ENCODE peak calls at places on chromosomes 1 and 21, in nine cellular contexts. Q is natural killer cell, G is IMR-90, T is brain microvascular endothelial cell, M is cardiac muscle cell, L is AG10803, H is GM13976, Z is cardiac fibroblast, P is mesothelial cell of epicardium. J is an unnamed sample.

GRCh38 chr1:202713110-202713509 is 2.9 kb upstream of the SYT2 start:
- DNase-seq in Q (no peak), G (no peak), T (no peak), M (no peak), L (no peak), H (no peak), Z (peak), P (no peak), J (no peak)

GRCh38 chr1:150613061-150613920 is 16.1 kb downstream of the ENSA start:
- DNase-seq in Q (peak), G (peak), T (peak), M (no peak), L (peak), H (peak), Z (peak), P (no peak), J (no peak)

GRCh38 chr1:160189649-160190625 is at the start of gene CASQ1:
- DNase-seq in Q (no peak), G (peak), T (no peak), M (peak), L (no peak), H (no peak), Z (no peak), P (no peak), J (no peak)

GRCh38 chr1:24112381-24113169 is 640 bp upstream of the MYOM3 start:
- DNase-seq in Q (peak), G (peak), T (peak), M (peak), L (peak), H (peak), Z (peak), P (peak), J (no peak)

GRCh38 chr1:38929476-38929875 is 12.2 kb downstream of the RHBDL2 start:
- DNase-seq in Q (no peak), G (no peak), T (no peak), M (no peak), L (no peak), H (no peak), Z (no peak), P (no peak), J (no peak)

GRCh38 chr21:46096997-46097825 is 701 bp upstream of the COL6A2 start:
- DNase-seq in Q (peak), G (no peak), T (no peak), M (no peak), L (no peak), H (peak), Z (no peak), P (peak), J (peak)

GRCh38 chr1:161966076-161966475 is 57.6 kb downstream of the OLFML2B start:
- DNase-seq in Q (no peak), G (no peak), T (no peak), M (no peak), L (no peak), H (no peak), Z (no peak), P (no peak), J (no peak)

GRCh38 chr1:84861988-84862644 is 30.9 kb downstream of the LPAR3 start:
- DNase-seq in Q (no peak), G (no peak), T (no peak), M (no peak), L (no peak), H (no peak), Z (no peak), P (no peak), J (no peak)

GRCh38 chr1:177969825-177970371 is at the start of gene SEC16B:
- DNase-seq in Q (no peak), G (no peak), T (no peak), M (no peak), L (no peak), H (no peak), Z (no peak), P (no peak), J (no peak)

GRCh38 chr1:197559244-197559643 is 216.0 kb downstream of the DENND1B start:
- DNase-seq in Q (no peak), G (peak), T (no peak), M (no peak), L (no peak), H (no peak), Z (no peak), P (no peak), J (no peak)

GRCh38 chr1:94654031-94654430 is 112.5 kb upstream of the F3 start:
- DNase-seq in Q (no peak), G (peak), T (peak), M (peak), L (peak), H (no peak), Z (peak), P (no peak), J (no peak)

GRCh38 chr1:63634471-63634870 is 41.3 kb downstream of the PGM1 start:
- DNase-seq in Q (no peak), G (no peak), T (no peak), M (no peak), L (peak), H (no peak), Z (no peak), P (no peak), J (no peak)

GRCh38 chr1:108117908-108118902 is 81.9 kb downstream of the SLC25A24 start:
- DNase-seq in Q (no peak), G (peak), T (peak), M (no peak), L (peak), H (no peak), Z (peak), P (no peak), J (no peak)

GRCh38 chr1:6259491-6260362 is 1.2 kb downstream of the GPR153 start:
- DNase-seq in Q (peak), G (peak), T (peak), M (peak), L (peak), H (peak), Z (peak), P (peak), J (peak)

GRCh38 chr1:192994141-192994540 is 65.0 kb downstream of the UCHL5 start:
- DNase-seq in Q (no peak), G (no peak), T (no peak), M (no peak), L (no peak), H (no peak), Z (no peak), P (no peak), J (no peak)

GRCh38 chr21:46549650-46550049 is 55.2 kb downstream of the S100B start:
- DNase-seq in Q (no peak), G (no peak), T (no peak), M (no peak), L (no peak), H (no peak), Z (no peak), P (no peak), J (no peak)

GRCh38 chr1:234933475-234933874 is 195.2 kb downstream of the TOMM20 start:
- DNase-seq in Q (no peak), G (peak), T (peak), M (no peak), L (peak), H (peak), Z (peak), P (no peak), J (no peak)

GRCh38 chr1:201189085-201189484 is 1.5 kb upstream of the IGFN1 start:
- DNase-seq in Q (no peak), G (no peak), T (no peak), M (no peak), L (no peak), H (no peak), Z (no peak), P (no peak), J (no peak)

GRCh38 chr21:37087188-37087587 is 14.1 kb downstream of the TTC3 start:
- DNase-seq in Q (no peak), G (peak), T (peak), M (peak), L (peak), H (no peak), Z (peak), P (no peak), J (no peak)
- TF ChIP-seq CTCF in Q (no peak), G (peak), T (peak), M (peak), L (peak), H (no peak), Z (peak), P (no peak), J (peak)

DNA sequence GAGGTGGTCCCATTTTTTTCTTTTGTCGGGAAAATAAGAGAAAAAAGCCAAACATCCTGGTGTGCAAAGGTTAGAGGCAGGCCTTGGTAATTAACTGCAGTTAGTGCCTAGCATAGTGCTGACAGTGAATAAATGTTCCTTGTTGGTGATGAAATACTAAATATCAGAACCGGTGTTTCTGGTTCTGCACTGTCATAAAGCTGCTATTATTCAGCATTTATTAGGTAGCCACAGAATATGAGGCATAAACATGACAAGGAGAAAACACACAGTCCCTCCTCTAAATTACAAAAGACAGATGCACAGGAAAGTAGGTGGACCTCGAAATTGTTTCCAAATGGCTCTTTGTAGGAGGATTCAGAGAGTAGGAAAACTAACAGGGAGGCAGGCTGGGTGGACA is 122.0 kb upstream of the ADGRL2 start:
- DNase-seq in Q (no peak), G (no peak), T (no peak), M (no peak), L (no peak), H (no peak), Z (no peak), P (no peak), J (no peak)
- TF ChIP-seq CTCF in Q (no peak), G (no peak), T (no peak), M (no peak), L (no peak), H (no peak), Z (no peak), P (no peak), J (no peak)

GRCh38 chr21:34890724-34891609 is 158.1 kb downstream of the RUNX1 start:
- DNase-seq in Q (no peak), G (peak), T (peak), M (peak), L (peak), H (peak), Z (peak), P (peak), J (no peak)
- TF ChIP-seq CTCF in Q (no peak), G (no peak), T (peak), M (peak), L (peak), H (no peak), Z (peak), P (no peak), J (no peak)

DNA sequence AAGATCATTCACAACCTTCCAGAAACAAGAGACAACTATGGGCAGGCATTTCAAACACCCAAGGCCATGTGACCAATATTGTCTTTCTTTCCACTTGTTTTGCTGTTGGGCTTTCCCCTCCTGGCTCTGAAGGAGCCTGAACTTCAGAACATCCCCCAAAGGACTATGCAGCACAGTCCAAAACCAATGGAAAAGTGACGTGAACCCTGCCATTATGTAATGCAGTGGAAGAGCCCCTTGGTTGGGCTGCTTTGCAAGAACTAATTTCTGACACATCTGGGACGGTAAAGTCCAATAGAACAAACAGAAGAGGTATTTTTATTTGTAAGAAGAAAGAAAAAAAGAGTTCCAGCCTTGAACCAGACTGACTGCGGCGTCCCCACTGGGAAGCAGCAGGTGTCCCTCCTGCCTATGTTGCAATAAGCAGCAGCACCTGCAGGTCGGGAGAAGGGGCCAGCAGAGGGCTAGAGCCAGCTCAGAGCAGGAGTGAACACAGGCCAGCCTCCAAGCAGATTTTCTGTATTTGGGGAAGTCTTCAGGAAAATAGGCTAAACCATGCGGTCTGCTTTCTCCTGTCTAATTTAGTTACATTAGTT is 116.7 kb downstream of the CDC7 start:
- DNase-seq in Q (no peak), G (no peak), T (no peak), M (peak), L (no peak), H (no peak), Z (no peak), P (no peak), J (peak)
- TF ChIP-seq CTCF in Q (no peak), G (no peak), T (peak), M (no peak), L (no peak), H (peak), Z (peak), P (no peak), J (peak)

GRCh38 chr21:38857152-38857825 is 51.6 kb downstream of the ETS2 start:
- DNase-seq in Q (no peak), G (no peak), T (no peak), M (peak), L (no peak), H (no peak), Z (no peak), P (no peak), J (no peak)
- TF ChIP-seq CTCF in Q (no peak), G (no peak), T (no peak), M (no peak), L (no peak), H (no peak), Z (no peak), P (no peak), J (no peak)

DNA sequence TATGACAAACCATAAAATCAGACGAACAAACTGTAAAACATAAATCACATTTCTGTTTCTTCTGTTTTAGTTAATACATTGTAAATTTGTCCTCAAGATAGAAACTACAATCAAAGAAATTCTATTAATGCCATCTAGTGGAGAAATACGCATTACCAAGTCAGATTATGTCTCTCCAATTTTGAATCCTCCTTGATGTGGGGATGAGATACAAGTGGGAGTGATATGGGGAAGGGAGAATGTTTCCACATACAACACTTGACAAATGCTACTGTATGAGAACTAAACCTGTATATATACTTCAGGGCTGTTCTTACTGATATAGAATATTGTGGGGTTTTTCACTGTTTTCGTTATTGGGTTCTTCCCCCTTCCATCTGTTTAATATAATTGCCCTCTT is 2.6 kb downstream of the HFM1 start:
- DNase-seq in Q (no peak), G (peak), T (no peak), M (no peak), L (peak), H (peak), Z (peak), P (no peak), J (no peak)
- TF ChIP-seq CTCF in Q (no peak), G (peak), T (peak), M (peak), L (peak), H (peak), Z (peak), P (peak), J (peak)

GRCh38 chr1:218164930-218165686 is 120.0 kb upstream of the RRP15 start:
- DNase-seq in Q (no peak), G (no peak), T (no peak), M (peak), L (no peak), H (peak), Z (peak), P (peak), J (peak)
- TF ChIP-seq CTCF in Q (no peak), G (no peak), T (no peak), M (no peak), L (no peak), H (no peak), Z (no peak), P (no peak), J (no peak)

DNA sequence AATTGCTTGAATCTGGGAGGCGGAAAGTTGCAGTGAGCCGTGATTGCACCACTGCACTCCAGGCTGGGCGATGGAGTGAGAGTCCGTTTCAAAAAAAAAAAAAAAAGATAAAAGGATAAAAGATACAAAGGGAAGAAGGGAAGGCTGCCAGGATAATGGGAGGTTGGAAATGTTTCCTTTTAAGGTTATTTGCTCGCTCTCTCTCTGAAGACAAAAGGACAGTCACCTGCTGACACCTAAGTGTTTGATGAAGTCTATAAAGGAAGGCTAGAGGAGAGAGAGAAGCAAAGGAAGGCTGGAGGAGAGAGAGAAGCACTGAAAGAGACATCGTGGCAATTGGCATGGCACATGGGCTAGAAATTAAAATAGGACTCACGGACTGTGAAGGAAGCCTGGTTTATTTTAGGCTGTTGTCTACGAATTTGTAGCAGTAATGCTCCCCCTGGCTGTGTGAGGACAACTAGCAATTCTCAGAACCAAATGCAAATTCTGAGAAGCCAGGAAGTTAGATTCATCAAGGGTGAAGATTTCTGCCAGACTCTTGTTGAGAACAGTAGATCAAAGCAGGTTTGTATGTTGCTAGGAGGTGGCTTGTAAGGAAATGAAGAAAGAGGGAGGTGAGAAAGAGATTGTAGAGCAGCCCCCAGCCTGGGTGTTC is 154.2 kb downstream of the ZP4 start:
- DNase-seq in Q (no peak), G (peak), T (peak), M (peak), L (no peak), H (no peak), Z (no peak), P (no peak), J (no peak)
- TF ChIP-seq CTCF in Q (no peak), G (no peak), T (no peak), M (peak), L (no peak), H (peak), Z (no peak), P (no peak), J (peak)

GRCh38 chr1:1598051-1598719 is 1.8 kb downstream of the FNDC10 start:
- DNase-seq in Q (no peak), G (no peak), T (no peak), M (no peak), L (no peak), H (no peak), Z (no peak), P (no peak), J (no peak)

GRCh38 chr1:1599919-1600860 is at the start of gene FNDC10:
- DNase-seq in Q (no peak), G (no peak), T (no peak), M (peak), L (no peak), H (peak), Z (no peak), P (no peak), J (no peak)

GRCh38 chr1:1600861-1601563 is 1.1 kb upstream of the FNDC10 start:
- DNase-seq in Q (no peak), G (no peak), T (no peak), M (no peak), L (no peak), H (no peak), Z (no peak), P (no peak), J (no peak)

GRCh38 chr1:1598720-1599029 is 1.3 kb downstream of the FNDC10 start:
- DNase-seq in Q (no peak), G (no peak), T (no peak), M (no peak), L (no peak), H (no peak), Z (no peak), P (no peak), J (no peak)

GRCh38 chr1:1599030-1599916 is 662 bp downstream of the FNDC10 start:
- DNase-seq in Q (no peak), G (peak), T (no peak), M (peak), L (peak), H (peak), Z (peak), P (no peak), J (no peak)
- TF ChIP-seq CTCF in Q (no peak), G (peak), T (no peak), M (no peak), L (no peak), H (peak), Z (no peak), P (no peak), J (peak)

GRCh38 chr1:214638997-214639396 is 36.0 kb downstream of the CENPF start:
- DNase-seq in Q (no peak), G (peak), T (peak), M (no peak), L (no peak), H (no peak), Z (no peak), P (no peak), J (no peak)
- TF ChIP-seq CTCF in Q (no peak), G (no peak), T (no peak), M (no peak), L (no peak), H (no peak), Z (no peak), P (no peak), J (no peak)